ENCODE peak calls at places on chromosomes 6 and 20, in eight cellular contexts. N is CD4-positive, CD25-positive, alpha-beta regulatory T cell; Q is PC-9; B is right cardiac atrium; F is Karpas-422; T is heart left ventricle; S is tibial artery; V is adipocyte. P is an unnamed sample. For H3K9me3, the result is how much of the 10 kb centered on the place peaks cover.

GRCh38 chr6:24356310-24357035 is 1.4 kb downstream of the DCDC2 start:
- DNase-seq in N (no peak), Q (no peak), B (no peak), F (no peak), T (no peak), S (no peak), V (no peak), P (no peak)

GRCh38 chr6:155245871-155246270 is 17.9 kb upstream of the CLDN20 start:
- DNase-seq in N (no peak), Q (no peak), B (no peak), F (no peak), T (no peak), S (no peak), V (peak), P (no peak)

GRCh38 chr6:147869869-147870268 is 361.4 kb downstream of the SAMD5 start:
- DNase-seq in N (no peak), Q (no peak), B (no peak), F (no peak), T (no peak), S (no peak), V (no peak), P (no peak)

GRCh38 chr6:154438882-154439281 is 71.6 kb downstream of the CNKSR3 start:
- DNase-seq in N (no peak), Q (no peak), B (no peak), F (no peak), T (no peak), S (no peak), V (no peak), P (no peak)

GRCh38 chr6:147141690-147142308 is 62.4 kb upstream of the STXBP5 start:
- DNase-seq in N (no peak), Q (peak), B (no peak), F (no peak), T (no peak), S (no peak), V (no peak), P (no peak)

GRCh38 chr6:47042238-47042843 is at the start of gene ADGRF1:
- DNase-seq in N (no peak), Q (peak), B (no peak), F (no peak), T (no peak), S (no peak), V (no peak), P (no peak)

GRCh38 chr6:54135665-54136370 is 24.6 kb downstream of the MLIP start:
- DNase-seq in N (no peak), Q (no peak), B (no peak), F (no peak), T (no peak), S (no peak), V (peak), P (no peak)

GRCh38 chr20:61671559-61671958 is 394.1 kb downstream of the TAF4 start:
- DNase-seq in N (no peak), Q (no peak), B (no peak), F (no peak), T (no peak), S (no peak), V (no peak), P (no peak)

GRCh38 chr6:112939543-112939942 is 592.4 kb downstream of the RFPL4B start:
- DNase-seq in N (no peak), Q (no peak), B (no peak), F (no peak), T (no peak), S (no peak), V (no peak), P (no peak)

GRCh38 chr6:44415424-44415823 is 27.9 kb downstream of the CDC5L start:
- DNase-seq in N (no peak), Q (no peak), B (no peak), F (no peak), T (no peak), S (no peak), V (no peak), P (no peak)

GRCh38 chr6:81793811-81794210 is 41.3 kb upstream of the TENT5A start:
- DNase-seq in N (no peak), Q (no peak), B (no peak), F (no peak), T (no peak), S (no peak), V (peak), P (no peak)

GRCh38 chr6:15023448-15023847 is 222.4 kb upstream of the JARID2 start:
- DNase-seq in N (no peak), Q (peak), B (no peak), F (no peak), T (no peak), S (no peak), V (no peak), P (no peak)

GRCh38 chr6:104951677-104952076 is 5.2 kb upstream of the LIN28B start:
- DNase-seq in N (no peak), Q (no peak), B (no peak), F (no peak), T (no peak), S (no peak), V (no peak), P (no peak)

GRCh38 chr20:59829415-59830106 is 103.9 kb downstream of the SYCP2 start:
- DNase-seq in N (no peak), Q (no peak), B (no peak), F (no peak), T (no peak), S (peak), V (no peak), P (no peak)

GRCh38 chr20:32040142-32040953 is 11.7 kb upstream of the HCK start:
- DNase-seq in N (no peak), Q (no peak), B (peak), F (peak), T (peak), S (peak), V (no peak), P (no peak)

GRCh38 chr6:138773177-138774091 is at the start of gene CCDC28A:
- DNase-seq in N (peak), Q (peak), B (peak), F (peak), T (peak), S (peak), V (peak), P (peak)

GRCh38 chr6:108260126-108260808 is 573 bp downstream of the SNX3 start:
- DNase-seq in N (peak), Q (peak), B (peak), F (peak), T (no peak), S (no peak), V (peak), P (no peak)

GRCh38 chr20:25005220-25005619 is 12.7 kb upstream of the APMAP start:
- DNase-seq in N (no peak), Q (peak), B (no peak), F (no peak), T (peak), S (peak), V (peak), P (no peak)

GRCh38 chr6:16925461-16925860 is 164.2 kb upstream of the ATXN1 start:
- DNase-seq in N (no peak), Q (no peak), B (no peak), F (no peak), T (no peak), S (no peak), V (peak), P (no peak)

GRCh38 chr6:337782-338464 is 45.6 kb downstream of the DUSP22 start:
- DNase-seq in N (no peak), Q (no peak), B (no peak), F (no peak), T (no peak), S (peak), V (no peak), P (no peak)

GRCh38 chr6:340181-340955 is 48.1 kb downstream of the DUSP22 start:
- DNase-seq in N (no peak), Q (no peak), B (peak), F (no peak), T (no peak), S (no peak), V (no peak), P (no peak)

GRCh38 chr6:340991-341827 is 48.9 kb downstream of the DUSP22 start:
- DNase-seq in N (no peak), Q (no peak), B (peak), F (no peak), T (peak), S (peak), V (no peak), P (no peak)

GRCh38 chr6:339480-339879 is 47.2 kb downstream of the DUSP22 start:
- DNase-seq in N (no peak), Q (no peak), B (no peak), F (no peak), T (no peak), S (no peak), V (no peak), P (no peak)

DNA sequence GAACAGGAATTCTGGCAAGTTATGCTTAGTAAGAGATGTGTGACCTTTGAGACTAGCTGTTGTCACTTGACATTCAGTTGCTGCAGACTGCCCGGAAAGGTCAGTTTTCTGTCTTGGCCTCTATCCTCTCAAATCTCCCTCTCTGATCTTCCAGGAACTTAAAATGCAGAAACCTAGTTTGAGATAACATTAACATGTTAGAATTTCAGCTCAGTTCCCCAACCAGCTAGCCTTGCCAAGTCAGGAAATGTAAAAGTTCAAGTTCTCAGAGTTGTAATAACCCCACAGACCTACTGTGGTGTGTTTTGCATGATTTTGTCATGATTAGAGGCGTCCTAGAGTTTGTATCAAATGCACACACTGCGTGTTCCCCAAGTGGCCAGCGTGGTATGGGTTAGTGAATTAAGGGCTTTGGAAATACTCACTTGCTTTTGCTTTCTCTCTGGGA is 46.6 kb downstream of the DUSP22 start:
- DNase-seq in N (no peak), Q (no peak), B (no peak), F (no peak), T (no peak), S (no peak), V (no peak), P (no peak)
- H3K9me3 ChIP-seq in N (under half), Q (under half), B (under half), F (under half), T (under half), S (under half), V (under half), P (under half)

DNA sequence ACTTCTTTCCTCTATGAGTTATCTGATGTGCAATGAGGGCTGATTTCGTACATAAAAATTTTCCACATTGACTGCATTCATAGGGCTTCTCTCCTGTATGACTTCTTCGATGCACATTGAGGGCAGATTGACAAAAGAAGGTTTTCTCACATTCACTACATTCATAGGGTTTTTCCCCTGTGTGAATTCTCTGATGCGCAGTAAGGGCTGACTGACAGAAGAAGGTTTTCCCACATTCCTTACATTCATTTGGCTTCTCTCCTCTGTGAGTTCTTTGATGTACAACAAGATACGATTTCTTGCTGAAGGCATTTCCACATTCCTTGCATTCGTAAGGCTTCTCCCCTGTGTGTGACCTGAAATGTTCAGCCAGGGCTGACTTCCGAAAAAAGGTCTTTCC is 11.4 kb downstream of the ZNF334 start:
- DNase-seq in N (no peak), Q (peak), B (no peak), F (no peak), T (no peak), S (no peak), V (no peak), P (no peak)
- H3K9me3 ChIP-seq in N (under half), Q (under half), B (under half), F (under half), T (under half), S (under half), V (half or more), P (under half)

GRCh38 chr20:925516-925915 is 9.4 kb upstream of the ANGPT4 start:
- DNase-seq in N (no peak), Q (no peak), B (no peak), F (no peak), T (no peak), S (peak), V (no peak), P (no peak)
- H3K9me3 ChIP-seq in N (under half), Q (under half), B (under half), F (under half), T (under half), S (under half), V (under half), P (under half)

DNA sequence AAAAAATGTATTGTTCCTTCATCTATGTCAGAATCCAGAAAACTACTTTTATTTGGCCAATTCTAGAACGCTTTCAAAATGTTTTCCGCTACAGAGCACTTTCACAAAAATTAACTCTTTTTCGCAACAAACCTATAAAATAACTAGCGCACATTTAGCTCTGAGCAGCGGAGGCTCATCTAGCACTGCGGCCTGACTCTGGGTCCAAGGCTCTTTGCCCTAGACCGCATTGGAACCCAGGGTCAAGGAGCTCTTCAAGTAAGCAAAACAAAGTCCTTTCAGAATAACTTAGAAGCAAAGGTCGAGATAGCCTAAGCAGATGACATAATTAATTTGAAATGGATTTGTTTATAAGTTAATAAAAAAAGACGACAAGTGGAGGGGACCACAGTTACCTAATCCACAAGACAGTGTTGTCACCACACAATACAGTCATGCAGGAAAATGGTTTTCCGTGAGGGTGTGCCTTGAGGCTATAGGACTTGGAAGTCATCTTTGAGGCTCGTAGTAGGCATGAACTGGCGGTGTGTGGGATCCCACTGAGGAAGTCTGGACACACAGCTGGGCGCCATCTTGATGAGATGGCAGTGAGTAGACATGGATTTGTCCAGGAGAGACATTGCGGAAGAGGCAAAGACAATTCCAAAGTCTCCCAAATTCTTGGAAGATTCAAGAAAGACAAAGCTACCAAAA is 29.2 kb upstream of the IRF4 start:
- DNase-seq in N (no peak), Q (no peak), B (peak), F (no peak), T (no peak), S (no peak), V (no peak), P (no peak)
- H3K9me3 ChIP-seq in N (under half), Q (under half), B (under half), F (under half), T (under half), S (under half), V (under half), P (under half)

GRCh38 chr6:34260576-34261267 is 11.9 kb upstream of the SMIM29 start:
- DNase-seq in N (no peak), Q (no peak), B (no peak), F (no peak), T (no peak), S (peak), V (no peak), P (no peak)

DNA sequence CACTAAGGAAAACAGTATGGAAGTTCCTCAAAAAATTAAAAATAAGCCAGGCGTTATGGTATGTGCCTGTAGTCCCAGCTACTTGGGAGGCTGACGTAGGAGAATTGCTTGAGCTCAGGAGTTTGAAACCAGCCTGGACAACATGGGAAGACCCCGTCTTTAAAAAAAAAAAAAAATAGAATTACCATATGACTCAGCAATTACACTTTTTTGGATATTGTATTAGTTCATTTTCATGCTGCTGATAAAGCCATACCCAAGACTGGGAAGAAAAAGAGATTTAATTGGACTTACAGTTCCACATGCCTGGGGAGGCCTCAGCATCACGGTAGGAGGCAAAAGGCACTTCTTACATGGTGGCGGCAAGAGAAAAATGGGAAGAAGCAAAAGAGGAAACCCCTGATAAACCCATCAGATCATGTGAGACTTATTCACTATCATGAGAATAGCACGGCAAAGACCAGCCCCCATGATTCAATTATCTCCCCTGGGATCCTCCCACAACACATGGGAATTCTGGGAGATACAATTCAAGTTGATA is 10.8 kb upstream of the SMIM29 start:
- DNase-seq in N (no peak), Q (no peak), B (no peak), F (no peak), T (no peak), S (peak), V (no peak), P (no peak)
- H3K9me3 ChIP-seq in N (under half), Q (under half), B (under half), F (under half), T (under half), S (under half), V (under half), P (under half)

DNA sequence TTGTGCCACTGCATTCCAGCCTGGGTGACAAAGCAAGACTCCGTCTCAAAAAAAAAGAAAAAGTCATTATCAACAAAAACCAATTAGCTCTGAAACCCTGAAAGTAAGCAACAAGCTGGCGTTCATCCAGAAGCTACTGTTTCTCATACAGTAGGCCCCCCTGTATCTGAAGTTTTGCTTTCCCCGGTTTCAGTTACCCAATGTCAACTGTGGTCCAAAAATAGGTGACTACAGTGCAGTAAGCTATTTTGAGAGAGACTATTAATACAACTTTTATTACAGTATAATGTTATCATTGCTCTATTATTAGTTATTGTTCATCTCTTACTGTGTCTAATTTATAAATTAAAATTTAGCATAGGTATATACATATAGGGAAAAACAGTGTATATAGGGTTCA is 135.1 kb downstream of the KIF16B start:
- DNase-seq in N (no peak), Q (no peak), B (no peak), F (no peak), T (no peak), S (no peak), V (no peak), P (no peak)
- H3K9me3 ChIP-seq in N (under half), Q (under half), B (under half), F (under half), T (under half), S (under half), V (under half), P (under half)

DNA sequence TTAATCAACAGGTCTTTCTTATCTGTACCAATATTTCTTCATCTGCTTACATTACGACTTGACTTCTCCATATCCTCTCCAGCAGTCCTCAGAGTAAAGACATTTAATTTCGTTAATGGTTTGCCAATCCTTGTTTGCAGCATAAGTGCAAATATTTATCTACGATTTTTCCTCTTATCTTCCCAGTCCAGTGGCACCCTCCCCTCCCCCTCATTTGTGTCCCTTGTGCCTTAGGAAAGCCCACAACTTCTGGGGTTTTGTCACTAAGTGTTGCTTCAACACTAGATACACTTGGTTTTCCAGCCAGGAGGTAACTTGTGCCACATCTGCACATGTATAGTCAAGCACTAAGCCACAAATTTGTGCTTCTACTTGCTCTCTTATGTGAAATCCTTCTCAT is 327.2 kb downstream of the CBLN4 start:
- DNase-seq in N (no peak), Q (no peak), B (no peak), F (no peak), T (no peak), S (no peak), V (no peak), P (no peak)
- H3K9me3 ChIP-seq in N (under half), Q (under half), B (under half), F (under half), T (under half), S (under half), V (under half), P (under half)